ENCODE peak calls at places on chromosomes 3 and 15, in eight cellular contexts. P, X, S, A, K, F, M and T are unnamed samples.

GRCh38 chr3:69370156-69370944 is 15.5 kb downstream of the FRMD4B start:
- ATAC-seq in P (no peak), X (no peak), S (no peak), A (no peak), K (no peak), F (no peak), M (peak), T (peak)

GRCh38 chr15:99547474-99547873 is 18.3 kb upstream of the MEF2A start:
- ATAC-seq in P (no peak), X (no peak), S (no peak), A (no peak), K (no peak), F (no peak), M (no peak), T (no peak)

GRCh38 chr3:52046186-52046913 is 10.0 kb downstream of the DUSP7 start:
- ATAC-seq in P (peak), X (no peak), S (no peak), A (no peak), K (peak), F (peak), M (peak), T (peak)

GRCh38 chr15:52673734-52674133 is 5.5 kb downstream of the ATOSA start:
- ATAC-seq in P (no peak), X (no peak), S (no peak), A (no peak), K (no peak), F (no peak), M (no peak), T (no peak)

GRCh38 chr3:13227315-13228165 is 154.3 kb upstream of the IQSEC1 start:
- ATAC-seq in P (no peak), X (no peak), S (no peak), A (no peak), K (no peak), F (no peak), M (no peak), T (no peak)

GRCh38 chr3:167631471-167631870 is 22.3 kb downstream of the WDR49 start:
- ATAC-seq in P (no peak), X (no peak), S (no peak), A (no peak), K (no peak), F (no peak), M (no peak), T (no peak)

GRCh38 chr15:25884354-25884753 is 21.2 kb upstream of the ATP10A start:
- ATAC-seq in P (peak), X (no peak), S (no peak), A (no peak), K (no peak), F (no peak), M (no peak), T (no peak)

GRCh38 chr3:53089511-53089910 is 40.7 kb downstream of the RFT1 start:
- ATAC-seq in P (no peak), X (no peak), S (no peak), A (no peak), K (no peak), F (no peak), M (no peak), T (no peak)

GRCh38 chr15:34665498-34666116 is 82.2 kb upstream of the GOLGA8B start:
- ATAC-seq in P (no peak), X (no peak), S (no peak), A (no peak), K (no peak), F (no peak), M (no peak), T (no peak)

GRCh38 chr15:29244544-29244943 is 25.1 kb downstream of the NSMCE3 start:
- ATAC-seq in P (no peak), X (no peak), S (no peak), A (no peak), K (no peak), F (no peak), M (no peak), T (no peak)

GRCh38 chr15:43277901-43278300 is 11.2 kb upstream of the TGM5 start:
- ATAC-seq in P (no peak), X (no peak), S (no peak), A (no peak), K (no peak), F (no peak), M (no peak), T (no peak)

GRCh38 chr15:57780461-57780860 is 73.9 kb downstream of the POLR2M start:
- ATAC-seq in P (no peak), X (no peak), S (no peak), A (no peak), K (no peak), F (no peak), M (no peak), T (no peak)

GRCh38 chr3:105594219-105594618 is 227.5 kb downstream of the ALCAM start:
- ATAC-seq in P (no peak), X (no peak), S (no peak), A (no peak), K (no peak), F (no peak), M (no peak), T (no peak)

GRCh38 chr3:172040976-172041963 is 1.9 kb downstream of the FNDC3B start:
- ATAC-seq in P (no peak), X (no peak), S (no peak), A (no peak), K (no peak), F (no peak), M (no peak), T (no peak)

GRCh38 chr3:149393355-149394165 is 16.1 kb upstream of the TM4SF1 start:
- ATAC-seq in P (peak), X (peak), S (peak), A (peak), K (peak), F (peak), M (peak), T (no peak)

GRCh38 chr15:57541805-57542504 is 49.7 kb upstream of the MYZAP start:
- ATAC-seq in P (peak), X (peak), S (peak), A (peak), K (peak), F (peak), M (no peak), T (peak)

GRCh38 chr15:91694829-91695205 is 158.7 kb upstream of the SLCO3A1 start:
- ATAC-seq in P (no peak), X (no peak), S (no peak), A (no peak), K (peak), F (no peak), M (peak), T (peak)

GRCh38 chr15:33154366-33155166 is 39.9 kb downstream of the FMN1 start:
- ATAC-seq in P (no peak), X (no peak), S (no peak), A (no peak), K (no peak), F (no peak), M (peak), T (peak)

GRCh38 chr15:72599855-72600464 is 54.5 kb upstream of the GOLGA6B start:
- ATAC-seq in P (peak), X (peak), S (peak), A (peak), K (peak), F (peak), M (no peak), T (no peak)

GRCh38 chr15:58527573-58528196 is 95.9 kb downstream of the LIPC start:
- ATAC-seq in P (no peak), X (no peak), S (no peak), A (no peak), K (peak), F (no peak), M (no peak), T (no peak)

GRCh38 chr3:187049462-187050101 is 89.7 kb downstream of the RPL39L start:
- ATAC-seq in P (no peak), X (no peak), S (no peak), A (no peak), K (peak), F (no peak), M (no peak), T (no peak)

GRCh38 chr3:53286727-53287412 is 31.0 kb upstream of the TKT start:
- ATAC-seq in P (no peak), X (no peak), S (no peak), A (peak), K (no peak), F (no peak), M (no peak), T (peak)

GRCh38 chr15:72420580-72420979 is 22.5 kb downstream of the TMEM202 start:
- ATAC-seq in P (no peak), X (no peak), S (no peak), A (no peak), K (no peak), F (no peak), M (no peak), T (no peak)

GRCh38 chr3:39025222-39025970 is 26.3 kb downstream of the SCN11A start:
- ATAC-seq in P (no peak), X (no peak), S (no peak), A (no peak), K (no peak), F (no peak), M (no peak), T (no peak)

GRCh38 chr3:197028711-197029510 is 706 bp downstream of the MELTF start:
- ATAC-seq in P (peak), X (peak), S (peak), A (peak), K (peak), F (peak), M (no peak), T (no peak)

GRCh38 chr3:194986208-194987043 is 284.5 kb downstream of the XXYLT1 start:
- ATAC-seq in P (no peak), X (no peak), S (no peak), A (no peak), K (no peak), F (no peak), M (no peak), T (no peak)

GRCh38 chr15:31499953-31500808 is 173.5 kb downstream of the KLF13 start:
- ATAC-seq in P (no peak), X (no peak), S (no peak), A (peak), K (no peak), F (no peak), M (no peak), T (peak)

GRCh38 chr15:68623301-68623892 is 44.6 kb downstream of the CORO2B start:
- ATAC-seq in P (no peak), X (no peak), S (peak), A (peak), K (no peak), F (no peak), M (peak), T (peak)

GRCh38 chr15:39799552-39800011 is 16.9 kb upstream of the FSIP1 start:
- ATAC-seq in P (no peak), X (no peak), S (no peak), A (no peak), K (no peak), F (no peak), M (peak), T (no peak)

GRCh38 chr3:42612928-42613327 is 12.4 kb downstream of the NKTR start:
- ATAC-seq in P (peak), X (peak), S (peak), A (no peak), K (peak), F (peak), M (no peak), T (no peak)

GRCh38 chr3:28860307-28860706 is 420.6 kb upstream of the RBMS3 start:
- ATAC-seq in P (no peak), X (no peak), S (no peak), A (no peak), K (no peak), F (no peak), M (no peak), T (peak)

GRCh38 chr3:111782943-111783342 is 76.1 kb upstream of the PHLDB2 start:
- ATAC-seq in P (no peak), X (no peak), S (no peak), A (no peak), K (no peak), F (no peak), M (no peak), T (peak)

GRCh38 chr3:153142961-153143360 is 19.1 kb upstream of the RAP2B start:
- ATAC-seq in P (no peak), X (peak), S (no peak), A (no peak), K (no peak), F (no peak), M (no peak), T (no peak)

GRCh38 chr15:69107025-69107620 is 53.3 kb upstream of the GLCE start:
- ATAC-seq in P (no peak), X (no peak), S (no peak), A (no peak), K (no peak), F (no peak), M (no peak), T (no peak)

GRCh38 chr15:58628206-58629057 is 121.1 kb downstream of the ADAM10 start:
- ATAC-seq in P (no peak), X (peak), S (peak), A (no peak), K (no peak), F (no peak), M (no peak), T (no peak)

GRCh38 chr15:89136818-89137772 is 48.8 kb downstream of the ABHD2 start:
- ATAC-seq in P (no peak), X (no peak), S (no peak), A (no peak), K (peak), F (no peak), M (no peak), T (peak)

GRCh38 chr3:187014417-187014864 is 84.1 kb downstream of the ST6GAL1 start:
- ATAC-seq in P (no peak), X (no peak), S (no peak), A (no peak), K (no peak), F (no peak), M (peak), T (peak)

GRCh38 chr15:90915808-90916440 is 12.8 kb downstream of the MAN2A2 start:
- ATAC-seq in P (no peak), X (peak), S (no peak), A (peak), K (peak), F (no peak), M (peak), T (no peak)

GRCh38 chr15:78325092-78325843 is 14.9 kb upstream of the CRABP1 start:
- ATAC-seq in P (no peak), X (peak), S (no peak), A (no peak), K (no peak), F (peak), M (no peak), T (no peak)

GRCh38 chr15:20644026-20644425 is 102.4 kb upstream of the GOLGA6L6 start:
- ATAC-seq in P (no peak), X (no peak), S (no peak), A (no peak), K (no peak), F (no peak), M (peak), T (no peak)
- TF ChIP-seq POLR2AphosphoS5 in P (no peak), X (no peak), S (no peak), A (no peak), K (no peak), F (no peak), M (no peak), T (no peak)

GRCh38 chr15:94546838-94547237 is 315.5 kb downstream of the MCTP2 start:
- ATAC-seq in P (no peak), X (no peak), S (no peak), A (no peak), K (no peak), F (no peak), M (no peak), T (no peak)
- TF ChIP-seq POLR2AphosphoS5 in P (no peak), X (no peak), S (no peak), A (no peak), K (no peak), F (no peak), M (no peak), T (no peak)

DNA sequence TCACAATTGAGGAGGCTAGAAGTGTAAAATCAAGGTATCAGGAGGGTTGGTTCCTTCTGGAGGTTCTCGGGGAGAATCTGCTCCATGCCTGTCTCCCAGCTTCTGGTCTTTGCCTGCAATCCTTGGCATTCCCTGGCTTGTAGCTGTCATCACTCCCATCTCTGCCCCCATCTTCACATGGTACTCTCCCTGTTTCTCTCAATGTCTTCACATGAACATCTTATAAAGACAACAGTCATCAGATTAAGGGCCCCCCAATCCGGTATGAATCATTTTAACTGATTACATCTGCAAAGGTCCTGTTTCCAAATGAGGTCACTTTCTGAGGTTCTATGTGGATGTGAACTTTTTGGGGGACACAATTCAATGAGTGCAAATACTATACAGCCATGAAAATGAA is 113.0 kb upstream of the GALNT15 start:
- ATAC-seq in P (no peak), X (no peak), S (no peak), A (no peak), K (no peak), F (no peak), M (no peak), T (no peak)
- TF ChIP-seq POLR2AphosphoS5 in P (no peak), X (no peak), S (no peak), A (no peak), K (no peak), F (no peak), M (no peak), T (no peak)

DNA sequence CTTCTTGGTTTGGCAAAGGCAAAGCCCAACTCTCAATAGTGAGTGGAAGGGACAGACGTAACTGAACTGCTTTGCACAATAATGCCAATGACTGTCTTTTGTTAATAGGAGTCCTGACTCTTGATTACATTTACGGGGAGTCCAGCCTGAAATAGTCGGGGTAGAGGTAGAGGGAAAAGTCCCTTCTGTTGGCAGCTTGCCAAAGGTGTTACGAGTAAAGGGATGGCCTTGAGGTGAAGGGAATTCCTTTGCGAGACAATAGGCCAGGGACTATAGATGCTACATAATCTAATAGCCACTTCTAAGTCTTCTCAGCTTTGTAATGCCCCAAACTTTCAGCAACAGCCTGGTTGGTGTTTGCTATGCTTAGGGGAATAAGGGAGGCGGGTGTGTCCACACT is 2.2 kb upstream of the SENP2 start:
- ATAC-seq in P (no peak), X (no peak), S (no peak), A (no peak), K (no peak), F (no peak), M (no peak), T (no peak)
- TF ChIP-seq POLR2AphosphoS5 in P (no peak), X (no peak), S (no peak), A (no peak), K (no peak), F (no peak), M (no peak), T (no peak)

GRCh38 chr3:189961525-189962161 is 159.1 kb downstream of the P3H2 start:
- ATAC-seq in P (peak), X (peak), S (peak), A (peak), K (peak), F (peak), M (peak), T (peak)
- TF ChIP-seq POLR2AphosphoS5 in P (no peak), X (no peak), S (no peak), A (no peak), K (no peak), F (no peak), M (no peak), T (no peak)

DNA sequence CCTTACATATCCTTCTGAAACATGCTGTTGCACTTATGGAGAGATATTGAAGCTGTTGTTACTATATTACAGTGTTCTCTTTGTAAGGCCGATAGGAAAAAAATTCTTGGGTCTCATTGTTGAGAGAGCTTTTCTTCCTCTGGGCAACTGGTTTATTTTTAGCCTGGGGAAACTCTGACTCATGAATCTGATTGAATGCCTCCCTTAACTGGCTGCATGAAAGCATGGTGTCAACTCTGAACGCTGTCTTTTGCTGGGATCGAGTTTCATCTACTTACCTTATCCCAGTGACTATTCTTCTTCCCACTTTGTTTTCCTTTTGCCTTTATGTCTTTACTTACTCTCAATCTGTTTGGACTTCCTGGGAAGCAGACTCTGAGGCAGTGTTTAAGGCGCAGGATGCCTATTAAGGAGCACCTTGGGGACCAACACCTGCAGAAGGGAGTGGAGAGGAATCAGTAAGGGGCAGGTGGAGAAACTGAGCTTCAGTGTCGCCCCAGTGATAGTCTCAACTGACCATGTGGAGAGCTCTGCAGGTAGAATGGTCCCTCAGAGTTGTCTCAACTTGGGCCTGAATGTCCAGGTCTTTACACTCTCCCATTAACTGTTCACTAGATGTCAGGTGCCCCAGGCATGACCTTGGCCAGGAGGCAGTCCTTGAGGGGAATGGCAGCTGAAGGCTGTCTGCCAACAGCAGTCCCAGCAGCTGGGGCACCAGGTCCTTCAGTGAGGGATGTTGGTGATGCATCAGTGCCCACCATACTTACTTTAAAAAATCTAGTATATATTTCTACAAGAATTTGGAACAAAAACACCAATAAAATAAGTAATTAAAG is 88.9 kb upstream of the CCNL1 start:
- ATAC-seq in P (peak), X (peak), S (no peak), A (no peak), K (no peak), F (peak), M (no peak), T (peak)
- TF ChIP-seq POLR2AphosphoS5 in P (no peak), X (no peak), S (no peak), A (no peak), K (no peak), F (peak), M (no peak), T (peak)

DNA sequence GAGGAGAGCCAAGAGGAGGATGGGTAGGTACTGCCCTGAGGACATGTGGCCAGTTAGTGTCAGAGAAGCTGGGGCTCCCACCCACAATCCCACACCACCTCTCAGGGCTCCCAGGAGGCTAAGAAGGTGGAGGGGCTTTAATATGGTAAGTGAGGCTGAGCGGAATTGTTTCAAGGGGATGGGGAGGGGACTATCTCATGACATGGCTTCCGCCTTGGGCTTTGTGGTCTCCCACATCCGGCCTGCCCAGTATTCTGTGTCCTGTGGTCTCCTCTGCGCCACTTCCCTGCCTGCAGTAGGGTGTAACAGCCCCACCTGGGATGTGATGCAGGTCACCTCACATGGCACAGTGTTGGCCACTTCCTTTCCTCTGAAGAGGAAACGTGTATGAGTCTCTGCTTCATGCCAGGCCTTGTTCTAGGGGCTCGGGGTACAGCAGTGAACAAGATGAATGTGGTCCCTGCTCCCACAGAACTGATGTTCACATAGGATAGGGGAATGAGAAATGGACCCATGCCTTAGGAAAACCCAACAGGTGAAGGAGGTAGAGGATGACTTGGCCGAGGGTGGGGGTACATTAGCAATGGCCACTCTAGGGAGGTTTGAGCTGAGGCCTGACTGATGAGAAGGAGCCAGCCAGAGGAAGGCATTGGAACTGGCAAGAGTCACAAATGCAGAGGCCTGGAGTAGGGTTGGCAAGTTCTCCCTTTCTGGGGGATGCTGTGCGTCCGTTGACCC is 3.2 kb downstream of the NEIL1 start:
- ATAC-seq in P (no peak), X (no peak), S (peak), A (no peak), K (no peak), F (no peak), M (no peak), T (no peak)
- TF ChIP-seq POLR2AphosphoS5 in P (no peak), X (peak), S (no peak), A (no peak), K (no peak), F (peak), M (no peak), T (no peak)

GRCh38 chr15:73951044-73951561 is 24.8 kb downstream of the LOXL1 start:
- ATAC-seq in P (peak), X (peak), S (peak), A (peak), K (peak), F (peak), M (peak), T (peak)
- TF ChIP-seq POLR2AphosphoS5 in P (no peak), X (no peak), S (no peak), A (peak), K (no peak), F (no peak), M (peak), T (peak)

GRCh38 chr3:100150583-100150982 is 36.3 kb upstream of the FILIP1L start:
- ATAC-seq in P (no peak), X (no peak), S (no peak), A (no peak), K (no peak), F (no peak), M (no peak), T (peak)
- TF ChIP-seq POLR2AphosphoS5 in P (no peak), X (no peak), S (no peak), A (no peak), K (no peak), F (no peak), M (no peak), T (peak)